ENCODE peak calls at places on chromosomes 6 and 20, in six cellular contexts. O is amniotic stem cell, L is Daoy, V is neural crest cell, W is HFFc6, H is AG04450. C is an unnamed sample.

GRCh38 chr20:1062334-1063015 is 55.9 kb upstream of the PSMF1 start:
- DNase-seq in O (no peak), L (no peak), V (no peak), W (no peak), H (no peak), C (peak; percentile 10)

GRCh38 chr6:158205220-158205944 is 37.2 kb downstream of the GTF2H5 start:
- DNase-seq in O (no peak), L (no peak), V (no peak), W (no peak), H (no peak), C (no peak)

GRCh38 chr6:33620158-33620583 is 951 bp upstream of the ITPR3 start:
- DNase-seq in O (no peak), L (peak; percentile 61), V (no peak), W (peak; percentile 28), H (no peak), C (no peak)

GRCh38 chr6:165952514-165952913 is 215.1 kb downstream of the TBXT start:
- DNase-seq in O (no peak), L (no peak), V (no peak), W (no peak), H (no peak), C (no peak)

GRCh38 chr20:46009847-46010246 is 1.1 kb downstream of the MMP9 start:
- DNase-seq in O (no peak), L (no peak), V (no peak), W (no peak), H (no peak), C (no peak)

GRCh38 chr20:19212524-19213502 is at the start of gene SLC24A3:
- DNase-seq in O (peak; percentile 25), L (peak; percentile 80), V (peak; percentile 58), W (no peak), H (no peak), C (peak; percentile 14)

GRCh38 chr6:130076512-130076911 is 58.1 kb downstream of the L3MBTL3 start:
- DNase-seq in O (no peak), L (no peak), V (no peak), W (peak; percentile 8), H (peak; percentile 1), C (no peak)

GRCh38 chr6:48151142-48151541 is 40.1 kb upstream of the PTCHD4 start:
- DNase-seq in O (no peak), L (no peak), V (no peak), W (no peak), H (no peak), C (peak; percentile 93)

GRCh38 chr20:1304711-1305515 is 24.0 kb downstream of the SDCBP2 start:
- DNase-seq in O (no peak), L (no peak), V (no peak), W (no peak), H (no peak), C (no peak)

GRCh38 chr6:137341721-137342195 is 122.6 kb upstream of the IFNGR1 start:
- DNase-seq in O (no peak), L (peak; percentile 52), V (no peak), W (no peak), H (no peak), C (no peak)

GRCh38 chr20:33233129-33233774 is 2.5 kb upstream of the BPIFA1 start:
- DNase-seq in O (no peak), L (no peak), V (no peak), W (no peak), H (no peak), C (no peak)

GRCh38 chr6:125363360-125364121 is 61.8 kb upstream of the HDDC2 start:
- DNase-seq in O (no peak), L (peak; percentile 72), V (peak; percentile 67), W (no peak), H (no peak), C (peak; percentile 21)

GRCh38 chr6:89411269-89412070 is 603 bp downstream of the RRAGD start:
- DNase-seq in O (no peak), L (peak; percentile 42), V (peak; percentile 46), W (no peak), H (no peak), C (peak; percentile 11)

GRCh38 chr6:1635305-1636010 is 25.7 kb downstream of the FOXC1 start:
- DNase-seq in O (no peak), L (no peak), V (no peak), W (no peak), H (no peak), C (no peak)

GRCh38 chr6:55874309-55874708 is 1.1 kb downstream of the BMP5 start:
- DNase-seq in O (no peak), L (no peak), V (no peak), W (no peak), H (no peak), C (no peak)

GRCh38 chr6:1762203-1762602 is 152.5 kb downstream of the FOXC1 start:
- DNase-seq in O (no peak), L (peak; percentile 63), V (no peak), W (no peak), H (no peak), C (peak; percentile 98)

GRCh38 chr20:38131588-38132121 is 33.4 kb downstream of the TGM2 start:
- DNase-seq in O (no peak), L (peak; percentile 63), V (no peak), W (peak; percentile 58), H (no peak), C (no peak)

GRCh38 chr6:90835584-90836212 is 248.8 kb upstream of the MAP3K7 start:
- DNase-seq in O (no peak), L (no peak), V (no peak), W (no peak), H (no peak), C (no peak)

GRCh38 chr6:39924283-39924682 is 10.0 kb downstream of the MOCS1 start:
- DNase-seq in O (no peak), L (no peak), V (no peak), W (no peak), H (no peak), C (no peak)

GRCh38 chr20:11195169-11195568 is 521.4 kb upstream of the JAG1 start:
- DNase-seq in O (no peak), L (no peak), V (no peak), W (no peak), H (no peak), C (no peak)

GRCh38 chr20:25309395-25310267 is 61.7 kb downstream of the PYGB start:
- DNase-seq in O (peak; percentile 25), L (peak; percentile 87), V (no peak), W (peak; percentile 92), H (no peak), C (peak; percentile 72)

GRCh38 chr20:600141-600540 is 10.0 kb downstream of the TCF15 start:
- DNase-seq in O (no peak), L (no peak), V (no peak), W (no peak), H (no peak), C (no peak)

GRCh38 chr6:3209114-3210023 is 18.1 kb downstream of the TUBB2B start:
- DNase-seq in O (peak; percentile 98), L (peak; percentile 99), V (no peak), W (peak; percentile 97), H (peak; percentile 68), C (peak; percentile 99)

GRCh38 chr20:43558412-43559146 is at the start of gene SGK2:
- DNase-seq in O (peak; percentile 40), L (peak; percentile 63), V (no peak), W (no peak), H (no peak), C (no peak)

GRCh38 chr6:151681426-151682059 is 125.9 kb upstream of the ESR1 start:
- DNase-seq in O (no peak), L (no peak), V (no peak), W (no peak), H (no peak), C (no peak)

GRCh38 chr6:42791706-42792320 is 10.0 kb downstream of the BICRAL start:
- DNase-seq in O (no peak), L (no peak), V (no peak), W (no peak), H (no peak), C (peak; percentile 43)

GRCh38 chr6:128929869-128930268 is 46.9 kb downstream of the LAMA2 start:
- DNase-seq in O (no peak), L (no peak), V (no peak), W (no peak), H (no peak), C (no peak)

GRCh38 chr6:16206595-16207037 is 31.8 kb upstream of the GMPR start:
- DNase-seq in O (peak; percentile 66), L (peak; percentile 85), V (peak; percentile 44), W (peak; percentile 88), H (peak; percentile 55), C (peak; percentile 64)

GRCh38 chr20:1333462-1334369 is 4.8 kb upstream of the SDCBP2 start:
- DNase-seq in O (no peak), L (no peak), V (no peak), W (no peak), H (no peak), C (no peak)

GRCh38 chr20:58706975-58707681 is 14.5 kb downstream of the NPEPL1 start:
- DNase-seq in O (no peak), L (no peak), V (no peak), W (no peak), H (no peak), C (no peak)

GRCh38 chr20:24379116-24379927 is 90.1 kb upstream of the SYNDIG1 start:
- DNase-seq in O (no peak), L (peak; percentile 2), V (no peak), W (peak; percentile 42), H (peak; percentile 2), C (peak; percentile 28)

C was measured in mammary epithelial cell.